ENCODE peak calls at places on chromosomes 11 and 22, in six cellular contexts. One of them, this sample, is unnamed.

GRCh38 chr11:30453705-30454104 is 130.8 kb downstream of the ARL14EP start:
- DNase-seq in PC-3: no peak
- DNase-seq in activated T-helper 1 cell treated with Interleukin-2 at 50 U/mL for 16 hours: no peak
- DNase-seq in GM23248: no peak
- DNase-seq in activated naive CD4-positive, alpha-beta T cell: no peak
- DNase-seq in NAMALWA: no peak
- DNase-seq in this sample: no peak

GRCh38 chr22:38955926-38956325 is 1.5 kb upstream of the APOBEC3A start:
- DNase-seq in PC-3: no peak
- DNase-seq in activated T-helper 1 cell treated with Interleukin-2 at 50 U/mL for 16 hours: no peak
- DNase-seq in GM23248: no peak
- DNase-seq in activated naive CD4-positive, alpha-beta T cell: no peak
- DNase-seq in NAMALWA: no peak
- DNase-seq in this sample: no peak

GRCh38 chr22:42217752-42218280 is 52.6 kb downstream of the TCF20 start:
- DNase-seq in PC-3: no peak
- DNase-seq in activated T-helper 1 cell treated with Interleukin-2 at 50 U/mL for 16 hours: no peak
- DNase-seq in GM23248: peak; percentile 5
- DNase-seq in activated naive CD4-positive, alpha-beta T cell: no peak
- DNase-seq in NAMALWA: no peak
- DNase-seq in this sample: no peak

GRCh38 chr11:119505861-119506260 is 82.9 kb upstream of the THY1 start:
- DNase-seq in PC-3: no peak
- DNase-seq in activated T-helper 1 cell treated with Interleukin-2 at 50 U/mL for 16 hours: no peak
- DNase-seq in GM23248: no peak
- DNase-seq in activated naive CD4-positive, alpha-beta T cell: no peak
- DNase-seq in NAMALWA: no peak
- DNase-seq in this sample: no peak

GRCh38 chr11:93490996-93491618 is 52.1 kb downstream of the SMCO4 start:
- DNase-seq in PC-3: no peak
- DNase-seq in activated T-helper 1 cell treated with Interleukin-2 at 50 U/mL for 16 hours: no peak
- DNase-seq in GM23248: no peak
- DNase-seq in activated naive CD4-positive, alpha-beta T cell: no peak
- DNase-seq in NAMALWA: no peak
- DNase-seq in this sample: no peak

GRCh38 chr11:72354356-72355115 is 79.8 kb downstream of the CLPB start:
- DNase-seq in PC-3: peak; percentile 30
- DNase-seq in activated T-helper 1 cell treated with Interleukin-2 at 50 U/mL for 16 hours: no peak
- DNase-seq in GM23248: peak; percentile 44
- DNase-seq in activated naive CD4-positive, alpha-beta T cell: no peak
- DNase-seq in NAMALWA: no peak
- DNase-seq in this sample: no peak

GRCh38 chr22:30947821-30948454 is 20.6 kb downstream of the MORC2 start:
- DNase-seq in PC-3: peak; percentile 47
- DNase-seq in activated T-helper 1 cell treated with Interleukin-2 at 50 U/mL for 16 hours: no peak
- DNase-seq in GM23248: peak; percentile 71
- DNase-seq in activated naive CD4-positive, alpha-beta T cell: no peak
- DNase-seq in NAMALWA: peak; percentile 60
- DNase-seq in this sample: no peak

GRCh38 chr22:19184276-19184997 is 5.9 kb upstream of the SLC25A1 start:
- DNase-seq in PC-3: no peak
- DNase-seq in activated T-helper 1 cell treated with Interleukin-2 at 50 U/mL for 16 hours: no peak
- DNase-seq in GM23248: no peak
- DNase-seq in activated naive CD4-positive, alpha-beta T cell: no peak
- DNase-seq in NAMALWA: no peak
- DNase-seq in this sample: no peak

GRCh38 chr22:28142361-28142801 is 223.3 kb upstream of the PITPNB start:
- DNase-seq in PC-3: peak; percentile 12
- DNase-seq in activated T-helper 1 cell treated with Interleukin-2 at 50 U/mL for 16 hours: no peak
- DNase-seq in GM23248: peak; percentile 91
- DNase-seq in activated naive CD4-positive, alpha-beta T cell: no peak
- DNase-seq in NAMALWA: no peak
- DNase-seq in this sample: no peak

GRCh38 chr11:75597636-75598035 is 35.6 kb downstream of the SERPINH1 start:
- DNase-seq in PC-3: peak; percentile 71
- DNase-seq in activated T-helper 1 cell treated with Interleukin-2 at 50 U/mL for 16 hours: no peak
- DNase-seq in GM23248: peak; percentile 36
- DNase-seq in activated naive CD4-positive, alpha-beta T cell: no peak
- DNase-seq in NAMALWA: peak; percentile 55
- DNase-seq in this sample: no peak

GRCh38 chr11:117232911-117233409 is 489 bp downstream of the RNF214 start:
- DNase-seq in PC-3: no peak
- DNase-seq in activated T-helper 1 cell treated with Interleukin-2 at 50 U/mL for 16 hours: no peak
- DNase-seq in GM23248: peak; percentile 47
- DNase-seq in activated naive CD4-positive, alpha-beta T cell: no peak
- DNase-seq in NAMALWA: peak; percentile 20
- DNase-seq in this sample: no peak

GRCh38 chr22:22164541-22165272 is 79.9 kb upstream of the VPREB1 start:
- DNase-seq in PC-3: no peak
- DNase-seq in activated T-helper 1 cell treated with Interleukin-2 at 50 U/mL for 16 hours: no peak
- DNase-seq in GM23248: no peak
- DNase-seq in activated naive CD4-positive, alpha-beta T cell: no peak
- DNase-seq in NAMALWA: peak; percentile 81
- DNase-seq in this sample: no peak